ENCODE peak calls at places on chromosome X, in nine cellular contexts. P, R, J, A, N, U, E, K and M are unnamed samples.

GRCh38 chrX:23235051-23235450 is 99.6 kb upstream of the PTCHD1 start:
- DNase-seq in K (peak), E (no peak), P (no peak), R (no peak), J (no peak), A (no peak), N (no peak), U (no peak), M (no peak)

GRCh38 chrX:41301438-41301824 is 32.5 kb upstream of the DDX3X start:
- DNase-seq in R (no peak), J (no peak), E (no peak), A (peak), P (no peak), U (no peak), K (no peak), N (no peak), M (no peak)

GRCh38 chrX:113330416-113330815 is 489.8 kb upstream of the AMOT start:
- DNase-seq in A (no peak), E (no peak), J (no peak), K (no peak), P (no peak), N (no peak), U (no peak), R (no peak), M (no peak)

GRCh38 chrX:87409113-87409841 is 108.3 kb upstream of the KLHL4 start:
- DNase-seq in K (no peak), U (peak), R (peak), A (no peak), N (peak), P (peak), E (no peak), J (peak), M (peak)

GRCh38 chrX:108712886-108713285 is 23.5 kb downstream of the IRS4 start:
- DNase-seq in J (no peak), R (no peak), A (no peak), N (no peak), U (no peak), K (no peak), P (no peak), E (no peak), M (no peak)

GRCh38 chrX:1727531-1728027 is 112.7 kb downstream of the ASMT start:
- DNase-seq in U (no peak), J (no peak), R (no peak), E (no peak), N (no peak), K (peak), A (no peak), P (no peak), M (no peak)

GRCh38 chrX:18855919-18856644 is 127.8 kb downstream of the PHKA2 start:
- DNase-seq in J (peak), U (no peak), E (no peak), A (peak), P (peak), N (no peak), K (no peak), R (peak), M (no peak)

GRCh38 chrX:9117851-9118250 is 83.9 kb upstream of the FAM9B start:
- DNase-seq in U (no peak), K (no peak), N (no peak), J (no peak), A (no peak), E (no peak), P (no peak), R (no peak), M (no peak)

GRCh38 chrX:23511783-23512182 is 155.5 kb upstream of the PRDX4 start:
- DNase-seq in R (no peak), P (no peak), J (no peak), N (no peak), U (no peak), E (no peak), A (no peak), K (no peak), M (no peak)

GRCh38 chrX:71222929-71223328 is at the start of gene GJB1:
- DNase-seq in N (no peak), P (no peak), E (no peak), J (no peak), U (no peak), R (no peak), A (no peak), K (no peak), M (no peak)

GRCh38 chrX:121407627-121408026 is 360.2 kb downstream of the GLUD2 start:
- DNase-seq in P (no peak), A (peak), E (no peak), R (no peak), J (no peak), N (no peak), U (no peak), K (peak), M (no peak)

GRCh38 chrX:2325076-2325784 is 175.5 kb downstream of the DHRSX start:
- DNase-seq in P (peak), U (peak), K (no peak), N (peak), J (peak), R (peak), E (peak), A (peak), M (peak)

GRCh38 chrX:103063918-103064434 is at the start of gene BEX1:
- DNase-seq in P (peak), R (peak), K (peak), J (peak), E (peak), N (no peak), A (no peak), U (no peak), M (no peak)

GRCh38 chrX:151004085-151004484 is 20.9 kb downstream of the HMGB3 start:
- DNase-seq in P (no peak), J (no peak), N (no peak), A (no peak), R (no peak), U (no peak), E (no peak), K (no peak), M (no peak)

GRCh38 chrX:76957485-76957884 is 489.7 kb upstream of the FGF16 start:
- DNase-seq in P (no peak), K (no peak), R (no peak), E (no peak), U (no peak), A (no peak), N (no peak), J (no peak), M (no peak)

GRCh38 chrX:150148749-150149672 is 210.7 kb upstream of the EOLA2 start:
- DNase-seq in A (no peak), R (no peak), E (no peak), P (peak), N (no peak), U (no peak), J (no peak), K (no peak), M (no peak)

GRCh38 chrX:12981880-12982279 is 7.0 kb downstream of the TMSB4X start:
- DNase-seq in A (peak), N (no peak), K (no peak), J (no peak), U (no peak), E (peak), R (no peak), P (no peak), M (no peak)

DNA sequence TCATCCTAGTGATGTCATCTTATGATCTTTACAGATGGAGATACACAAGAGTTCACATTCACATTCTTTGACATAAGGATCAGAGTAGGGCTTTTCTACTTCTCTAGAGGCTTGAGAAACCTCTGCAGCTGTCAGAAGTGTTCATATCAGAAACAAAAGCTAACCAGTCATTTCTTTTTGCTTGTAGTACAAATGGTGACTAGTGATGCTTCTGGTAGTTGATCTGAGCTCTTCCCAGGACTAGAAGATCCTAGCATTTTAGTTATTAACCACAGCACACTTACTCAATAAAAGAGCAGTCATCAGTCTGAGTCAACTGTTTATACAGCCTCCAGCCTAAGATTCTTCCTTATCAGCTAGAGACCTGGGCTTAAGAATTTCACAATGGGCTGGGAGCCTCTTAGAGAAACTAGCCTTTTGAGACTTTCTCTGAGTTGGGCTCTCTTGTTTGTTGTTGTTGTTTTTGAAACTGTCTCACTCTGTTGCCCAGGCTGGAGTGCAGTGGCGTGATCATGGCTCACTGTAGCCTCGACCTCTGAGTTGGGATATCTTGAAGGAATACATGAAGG is 84.1 kb downstream of the TMEM164 start:
- DNase-seq in K (peak), U (no peak), P (peak), R (peak), J (peak), A (peak), N (no peak), E (peak), M (no peak)
- TF ChIP-seq CTCF in K (no peak), U (no peak), P (no peak), R (no peak), J (no peak), A (no peak), N (no peak), E (no peak), M (no peak)

DNA sequence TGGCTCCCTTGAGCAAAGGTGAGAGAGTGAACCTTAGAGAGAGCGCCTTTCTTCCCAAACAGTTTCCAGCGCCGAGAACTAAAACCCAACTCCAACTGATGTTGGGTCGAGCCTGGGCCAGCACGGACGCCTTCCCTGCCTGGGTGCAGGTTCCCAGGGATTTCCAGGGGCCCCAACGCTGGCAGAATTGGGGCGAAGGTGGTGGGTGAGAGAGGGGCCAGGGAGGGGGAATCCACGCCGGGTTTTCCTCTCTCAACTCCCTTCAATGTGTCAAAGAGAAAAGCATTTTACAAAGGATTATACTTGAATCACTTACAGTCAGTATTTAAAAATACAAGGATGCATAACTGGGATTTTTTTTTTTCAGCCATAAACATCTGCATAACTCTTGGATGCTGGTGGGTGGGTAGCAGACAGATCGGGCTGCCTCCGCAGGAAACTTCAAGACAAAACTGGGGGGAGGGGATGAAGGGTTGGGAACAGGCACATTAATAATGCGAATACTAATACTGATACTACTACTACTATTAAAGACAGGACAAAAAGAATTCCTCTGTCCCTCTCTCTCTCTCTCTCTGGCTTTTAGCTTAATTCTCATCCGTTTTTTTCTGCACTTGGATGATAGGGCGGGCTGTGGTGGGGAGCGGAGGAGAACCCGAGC is 1.3 kb upstream of the ARX start:
- DNase-seq in E (no peak), A (no peak), K (no peak), N (no peak), J (no peak), P (no peak), R (no peak), U (no peak), M (no peak)
- H3K4me3 ChIP-seq in E (no peak), A (no peak), K (peak), N (no peak), J (no peak), P (no peak), R (no peak), U (no peak), M (no peak)

GRCh38 chrX:110006826-110007375 is 4.0 kb downstream of the TMEM164 start:
- DNase-seq in N (no peak), R (no peak), K (no peak), U (no peak), J (peak), A (no peak), P (no peak), E (no peak), M (no peak)

GRCh38 chrX:110006161-110006560 is 3.2 kb downstream of the TMEM164 start:
- DNase-seq in U (no peak), A (no peak), P (no peak), N (no peak), E (no peak), R (no peak), J (no peak), K (no peak), M (no peak)

GRCh38 chrX:110004210-110004609 is 1.3 kb downstream of the TMEM164 start:
- DNase-seq in R (no peak), J (no peak), U (peak), N (peak), P (no peak), E (no peak), K (no peak), A (no peak), M (peak)

GRCh38 chrX:110004970-110005369 is 2.1 kb downstream of the TMEM164 start:
- DNase-seq in J (no peak), P (no peak), U (no peak), E (no peak), K (no peak), A (no peak), N (no peak), R (no peak), M (no peak)

GRCh38 chrX:110008001-110008635 is 5.2 kb downstream of the TMEM164 start:
- DNase-seq in E (no peak), J (no peak), A (no peak), N (no peak), P (no peak), K (no peak), R (no peak), U (no peak), M (no peak)
- TF ChIP-seq CTCF in E (no peak), J (no peak), A (no peak), N (no peak), P (no peak), K (no peak), R (no peak), U (no peak), M (no peak)

GRCh38 chrX:47316276-47317025 is 53.9 kb upstream of the ZNF157 start:
- DNase-seq in P (peak), K (peak), A (peak), U (no peak), E (no peak), J (no peak), R (peak), N (no peak), M (no peak)
- H3K4me3 ChIP-seq in P (peak), K (peak), A (no peak), U (no peak), E (no peak), J (no peak), R (no peak), N (no peak), M (no peak)

GRCh38 chrX:100606753-100607152 is 22.0 kb downstream of the TNMD start:
- DNase-seq in E (peak), N (no peak), J (no peak), P (no peak), R (no peak), A (peak), U (no peak), K (no peak), M (no peak)

GRCh38 chrX:100611951-100612350 is 24.7 kb downstream of the TSPAN6 start:
- DNase-seq in P (no peak), R (no peak), E (no peak), J (no peak), A (no peak), K (no peak), N (no peak), U (no peak), M (no peak)

GRCh38 chrX:100615015-100615414 is 21.6 kb downstream of the TSPAN6 start:
- DNase-seq in N (peak), E (peak), A (peak), P (peak), U (no peak), R (peak), K (peak), J (peak), M (peak)

DNA sequence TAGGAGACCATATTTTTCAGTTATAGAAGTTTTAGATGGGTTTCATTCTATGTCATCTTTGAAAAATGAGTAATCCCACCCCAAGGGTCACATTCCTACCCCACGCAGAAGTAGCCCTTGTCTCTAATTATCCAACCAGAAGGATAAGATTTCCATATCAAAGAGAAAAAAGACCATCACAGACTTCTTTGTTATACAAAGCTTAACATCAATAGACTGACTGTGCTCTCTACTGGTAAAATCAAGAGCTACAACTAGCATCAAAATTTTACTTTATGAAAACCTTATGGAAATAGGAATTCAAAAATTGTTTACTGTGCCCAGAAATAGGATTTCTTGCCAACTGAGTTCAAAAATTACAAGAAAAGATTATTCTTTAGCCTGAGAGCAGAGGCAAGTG is 24.9 kb downstream of the TNMD start:
- DNase-seq in A (no peak), J (no peak), K (peak), E (no peak), U (no peak), R (peak), P (no peak), N (no peak), M (no peak)
- TF ChIP-seq CTCF in A (no peak), J (no peak), K (no peak), E (no peak), U (no peak), R (no peak), P (no peak), N (no peak), M (peak)